ENCODE peak calls at places on chromosome 11, in four cellular contexts. One of them, this sample, is unnamed. For H3K4me1, the result is how much of the 10 kb centered on the place peaks cover.

GRCh38 chr11:119888119-119888518 is 159.1 kb upstream of the NECTIN1 start:
- DNase-seq in naive thymus-derived CD4-positive, alpha-beta T cell: no peak
- DNase-seq in esophagus muscularis mucosa: no peak
- DNase-seq in PC-3: no peak
- DNase-seq in this sample: no peak

GRCh38 chr11:116513894-116514293 is 258.9 kb downstream of the BUD13 start:
- DNase-seq in esophagus muscularis mucosa: no peak
- DNase-seq in PC-3: peak
- DNase-seq in naive thymus-derived CD4-positive, alpha-beta T cell: no peak
- DNase-seq in this sample: peak

GRCh38 chr11:130194241-130195023 is 34.9 kb downstream of the ST14 start:
- DNase-seq in naive thymus-derived CD4-positive, alpha-beta T cell: no peak
- DNase-seq in esophagus muscularis mucosa: no peak
- DNase-seq in PC-3: no peak
- DNase-seq in this sample: no peak

GRCh38 chr11:68497761-68498160 is 37.2 kb downstream of the PPP6R3 start:
- DNase-seq in naive thymus-derived CD4-positive, alpha-beta T cell: no peak
- DNase-seq in PC-3: no peak
- DNase-seq in esophagus muscularis mucosa: no peak
- DNase-seq in this sample: no peak

GRCh38 chr11:68430801-68431200 is 29.8 kb upstream of the PPP6R3 start:
- DNase-seq in esophagus muscularis mucosa: no peak
- DNase-seq in naive thymus-derived CD4-positive, alpha-beta T cell: no peak
- DNase-seq in PC-3: peak
- DNase-seq in this sample: peak

GRCh38 chr11:100682247-100682969 is 4.7 kb upstream of the ARHGAP42 start:
- DNase-seq in naive thymus-derived CD4-positive, alpha-beta T cell: no peak
- DNase-seq in esophagus muscularis mucosa: no peak
- DNase-seq in PC-3: peak
- DNase-seq in this sample: peak

GRCh38 chr11:112778091-112778889 is 182.9 kb upstream of the NCAM1 start:
- DNase-seq in esophagus muscularis mucosa: no peak
- DNase-seq in naive thymus-derived CD4-positive, alpha-beta T cell: no peak
- DNase-seq in PC-3: no peak
- DNase-seq in this sample: no peak

GRCh38 chr11:16572946-16573345 is 165.5 kb upstream of the C11orf58 start:
- DNase-seq in PC-3: no peak
- DNase-seq in esophagus muscularis mucosa: no peak
- DNase-seq in naive thymus-derived CD4-positive, alpha-beta T cell: no peak
- DNase-seq in this sample: no peak

GRCh38 chr11:107696140-107696539 is 15.7 kb downstream of the SLN start:
- DNase-seq in PC-3: peak
- DNase-seq in naive thymus-derived CD4-positive, alpha-beta T cell: no peak
- DNase-seq in esophagus muscularis mucosa: no peak
- DNase-seq in this sample: no peak

GRCh38 chr11:2779981-2780849 is 80.4 kb upstream of the KCNQ1OT1 start:
- DNase-seq in PC-3: no peak
- DNase-seq in naive thymus-derived CD4-positive, alpha-beta T cell: no peak
- DNase-seq in esophagus muscularis mucosa: peak
- DNase-seq in this sample: no peak

GRCh38 chr11:96001037-96001436 is 77.1 kb upstream of the MTMR2 start:
- DNase-seq in PC-3: no peak
- DNase-seq in naive thymus-derived CD4-positive, alpha-beta T cell: no peak
- DNase-seq in esophagus muscularis mucosa: peak
- DNase-seq in this sample: no peak

GRCh38 chr11:31790649-31791048 is 20.5 kb downstream of the PAX6 start:
- DNase-seq in esophagus muscularis mucosa: peak
- DNase-seq in PC-3: no peak
- DNase-seq in naive thymus-derived CD4-positive, alpha-beta T cell: no peak
- DNase-seq in this sample: no peak

GRCh38 chr11:40713083-40713482 is 746.4 kb downstream of the LRRC4C start:
- DNase-seq in naive thymus-derived CD4-positive, alpha-beta T cell: no peak
- DNase-seq in PC-3: no peak
- DNase-seq in esophagus muscularis mucosa: no peak
- DNase-seq in this sample: no peak

GRCh38 chr11:68962527-68963250 is 18.1 kb downstream of the MRGPRD start:
- DNase-seq in esophagus muscularis mucosa: no peak
- DNase-seq in naive thymus-derived CD4-positive, alpha-beta T cell: peak
- DNase-seq in PC-3: no peak
- DNase-seq in this sample: no peak

GRCh38 chr11:42066113-42066512 is 606.7 kb upstream of the LRRC4C start:
- DNase-seq in naive thymus-derived CD4-positive, alpha-beta T cell: no peak
- DNase-seq in PC-3: peak
- DNase-seq in esophagus muscularis mucosa: no peak
- DNase-seq in this sample: no peak

GRCh38 chr11:7457211-7457610 is 28.1 kb upstream of the OLFML1 start:
- DNase-seq in naive thymus-derived CD4-positive, alpha-beta T cell: no peak
- DNase-seq in esophagus muscularis mucosa: no peak
- DNase-seq in PC-3: peak
- DNase-seq in this sample: no peak

GRCh38 chr11:78664606-78665005 is 89.9 kb upstream of the NARS2 start:
- DNase-seq in naive thymus-derived CD4-positive, alpha-beta T cell: no peak
- DNase-seq in esophagus muscularis mucosa: no peak
- DNase-seq in PC-3: peak
- DNase-seq in this sample: no peak

GRCh38 chr11:68650801-68651200 is 33.5 kb upstream of the GAL start:
- DNase-seq in PC-3: no peak
- DNase-seq in esophagus muscularis mucosa: no peak
- DNase-seq in naive thymus-derived CD4-positive, alpha-beta T cell: no peak
- DNase-seq in this sample: no peak

GRCh38 chr11:72240461-72241289 is 3.3 kb downstream of the PHOX2A start:
- DNase-seq in esophagus muscularis mucosa: no peak
- DNase-seq in naive thymus-derived CD4-positive, alpha-beta T cell: peak
- DNase-seq in PC-3: no peak
- DNase-seq in this sample: peak

GRCh38 chr11:34052608-34053160 is 1.2 kb downstream of the CAPRIN1 start:
- DNase-seq in esophagus muscularis mucosa: no peak
- DNase-seq in PC-3: no peak
- DNase-seq in naive thymus-derived CD4-positive, alpha-beta T cell: no peak
- DNase-seq in this sample: peak

GRCh38 chr11:4921796-4922195 is 2.3 kb downstream of the OR51G1 start:
- DNase-seq in PC-3: no peak
- DNase-seq in esophagus muscularis mucosa: no peak
- DNase-seq in naive thymus-derived CD4-positive, alpha-beta T cell: no peak
- DNase-seq in this sample: no peak

GRCh38 chr11:80993561-80993960 is 1552.7 kb upstream of the TENM4 start:
- DNase-seq in naive thymus-derived CD4-positive, alpha-beta T cell: no peak
- DNase-seq in PC-3: no peak
- DNase-seq in esophagus muscularis mucosa: no peak
- DNase-seq in this sample: no peak

GRCh38 chr11:35288817-35289541 is 130.4 kb downstream of the SLC1A2 start:
- DNase-seq in esophagus muscularis mucosa: no peak
- DNase-seq in PC-3: peak
- DNase-seq in naive thymus-derived CD4-positive, alpha-beta T cell: no peak
- DNase-seq in this sample: no peak

GRCh38 chr11:102762414-102762813 is 18.0 kb downstream of the MMP10 start:
- DNase-seq in esophagus muscularis mucosa: no peak
- DNase-seq in PC-3: peak
- DNase-seq in naive thymus-derived CD4-positive, alpha-beta T cell: no peak
- DNase-seq in this sample: peak

GRCh38 chr11:115170133-115170815 is 333.9 kb downstream of the CADM1 start:
- DNase-seq in esophagus muscularis mucosa: no peak
- DNase-seq in PC-3: peak
- DNase-seq in naive thymus-derived CD4-positive, alpha-beta T cell: no peak
- DNase-seq in this sample: peak

GRCh38 chr11:73281796-73282660 is 9.9 kb downstream of the P2RY6 start:
- DNase-seq in esophagus muscularis mucosa: no peak
- DNase-seq in PC-3: no peak
- DNase-seq in naive thymus-derived CD4-positive, alpha-beta T cell: no peak
- DNase-seq in this sample: no peak

GRCh38 chr11:5550440-5551095 is 2.2 kb upstream of the OR52H1 start:
- DNase-seq in PC-3: peak
- DNase-seq in naive thymus-derived CD4-positive, alpha-beta T cell: no peak
- DNase-seq in esophagus muscularis mucosa: no peak
- DNase-seq in this sample: no peak

GRCh38 chr11:122772945-122773344 is 65.4 kb upstream of the CRTAM start:
- DNase-seq in PC-3: no peak
- DNase-seq in esophagus muscularis mucosa: no peak
- DNase-seq in naive thymus-derived CD4-positive, alpha-beta T cell: no peak
- DNase-seq in this sample: no peak

GRCh38 chr11:68397256-68397655 is 63.3 kb upstream of the PPP6R3 start:
- DNase-seq in esophagus muscularis mucosa: no peak
- DNase-seq in naive thymus-derived CD4-positive, alpha-beta T cell: no peak
- DNase-seq in PC-3: no peak
- DNase-seq in this sample: no peak

GRCh38 chr11:120432056-120433018 is 79.2 kb upstream of the GRIK4 start:
- DNase-seq in naive thymus-derived CD4-positive, alpha-beta T cell: no peak
- DNase-seq in esophagus muscularis mucosa: no peak
- DNase-seq in PC-3: peak
- DNase-seq in this sample: peak

GRCh38 chr11:112612283-112612849 is 348.9 kb upstream of the NCAM1 start:
- DNase-seq in esophagus muscularis mucosa: no peak
- DNase-seq in PC-3: no peak
- DNase-seq in naive thymus-derived CD4-positive, alpha-beta T cell: no peak
- DNase-seq in this sample: no peak

GRCh38 chr11:102564110-102564509 is 33.6 kb upstream of the MMP7 start:
- DNase-seq in esophagus muscularis mucosa: no peak
- DNase-seq in naive thymus-derived CD4-positive, alpha-beta T cell: no peak
- DNase-seq in PC-3: peak
- DNase-seq in this sample: peak

GRCh38 chr11:2562181-2562581 is 117.4 kb downstream of the KCNQ1 start:
- DNase-seq in naive thymus-derived CD4-positive, alpha-beta T cell: no peak
- DNase-seq in esophagus muscularis mucosa: no peak
- DNase-seq in PC-3: no peak
- DNase-seq in this sample: peak

GRCh38 chr11:12529793-12530192 is 144.4 kb upstream of the TEAD1 start:
- DNase-seq in esophagus muscularis mucosa: no peak
- DNase-seq in naive thymus-derived CD4-positive, alpha-beta T cell: no peak
- DNase-seq in PC-3: no peak
- DNase-seq in this sample: no peak

GRCh38 chr11:111376453-111376871 is 2.6 kb downstream of the POU2AF1 start:
- DNase-seq in esophagus muscularis mucosa: no peak
- DNase-seq in naive thymus-derived CD4-positive, alpha-beta T cell: no peak
- DNase-seq in PC-3: peak
- DNase-seq in this sample: no peak
- H3K27ac ChIP-seq in esophagus muscularis mucosa: no peak
- H3K27ac ChIP-seq in naive thymus-derived CD4-positive, alpha-beta T cell: no peak
- H3K27ac ChIP-seq in PC-3: no peak
- H3K27ac ChIP-seq in this sample: no peak

DNA sequence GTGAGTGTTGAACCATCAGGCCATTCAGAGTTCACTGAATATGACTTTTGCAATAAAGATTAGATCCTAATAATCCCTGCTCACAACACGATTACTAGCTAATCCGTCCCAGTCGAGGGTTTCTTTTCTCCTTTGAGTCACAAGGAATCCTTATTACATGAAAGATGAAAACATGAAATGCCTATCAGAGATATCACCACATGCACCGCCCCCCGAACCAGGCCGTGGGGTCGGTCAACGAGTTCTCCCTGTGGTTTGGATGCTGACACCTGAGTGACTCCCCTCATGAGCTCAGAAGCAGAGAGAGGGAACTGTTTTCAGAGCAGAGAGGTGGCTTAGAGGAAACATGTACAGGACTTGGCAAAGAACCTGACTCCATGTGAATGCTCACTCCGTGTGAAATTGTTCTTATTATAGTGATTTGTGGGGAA is 263.3 kb downstream of the ETS1 start:
- DNase-seq in naive thymus-derived CD4-positive, alpha-beta T cell: no peak
- DNase-seq in esophagus muscularis mucosa: peak
- DNase-seq in PC-3: no peak
- DNase-seq in this sample: peak
- H3K4me1 ChIP-seq in naive thymus-derived CD4-positive, alpha-beta T cell: half or more
- H3K4me1 ChIP-seq in esophagus muscularis mucosa: under half
- H3K4me1 ChIP-seq in PC-3: under half
- H3K4me1 ChIP-seq in this sample: under half

GRCh38 chr11:47506363-47506762 is 46.6 kb downstream of the CELF1 start:
- DNase-seq in PC-3: no peak
- DNase-seq in esophagus muscularis mucosa: no peak
- DNase-seq in naive thymus-derived CD4-positive, alpha-beta T cell: no peak
- DNase-seq in this sample: no peak
- H3K27ac ChIP-seq in PC-3: no peak
- H3K27ac ChIP-seq in esophagus muscularis mucosa: peak
- H3K27ac ChIP-seq in naive thymus-derived CD4-positive, alpha-beta T cell: no peak
- H3K27ac ChIP-seq in this sample: no peak

DNA sequence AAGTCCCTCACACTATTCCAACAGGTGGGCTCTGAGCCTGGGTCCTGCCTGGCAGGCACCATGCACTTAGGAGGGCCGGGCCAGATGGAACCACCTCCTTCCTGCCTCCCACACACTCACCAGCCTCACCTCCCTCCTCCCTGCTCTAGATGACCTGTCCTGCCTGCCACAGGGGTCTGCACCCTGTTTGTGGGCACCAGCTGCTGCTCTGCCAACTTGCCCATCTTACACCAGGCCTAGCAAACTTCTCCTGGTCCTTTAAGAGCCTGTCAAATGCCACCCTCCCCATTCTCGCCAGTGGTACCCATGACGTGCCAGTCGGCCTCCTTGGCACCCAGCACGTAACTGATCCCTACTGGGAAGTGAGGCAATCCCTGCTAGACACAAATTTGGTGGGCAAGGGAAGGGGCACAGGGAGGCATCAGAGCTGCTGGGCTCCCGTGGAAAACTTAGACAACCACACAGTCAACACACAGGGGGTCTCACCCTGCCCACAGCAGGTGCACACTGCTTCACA is 3.1 kb downstream of the MOB2 start:
- DNase-seq in PC-3: no peak
- DNase-seq in naive thymus-derived CD4-positive, alpha-beta T cell: no peak
- DNase-seq in esophagus muscularis mucosa: no peak
- DNase-seq in this sample: no peak
- H3K4me1 ChIP-seq in PC-3: under half
- H3K4me1 ChIP-seq in naive thymus-derived CD4-positive, alpha-beta T cell: under half
- H3K4me1 ChIP-seq in esophagus muscularis mucosa: half or more
- H3K4me1 ChIP-seq in this sample: under half

DNA sequence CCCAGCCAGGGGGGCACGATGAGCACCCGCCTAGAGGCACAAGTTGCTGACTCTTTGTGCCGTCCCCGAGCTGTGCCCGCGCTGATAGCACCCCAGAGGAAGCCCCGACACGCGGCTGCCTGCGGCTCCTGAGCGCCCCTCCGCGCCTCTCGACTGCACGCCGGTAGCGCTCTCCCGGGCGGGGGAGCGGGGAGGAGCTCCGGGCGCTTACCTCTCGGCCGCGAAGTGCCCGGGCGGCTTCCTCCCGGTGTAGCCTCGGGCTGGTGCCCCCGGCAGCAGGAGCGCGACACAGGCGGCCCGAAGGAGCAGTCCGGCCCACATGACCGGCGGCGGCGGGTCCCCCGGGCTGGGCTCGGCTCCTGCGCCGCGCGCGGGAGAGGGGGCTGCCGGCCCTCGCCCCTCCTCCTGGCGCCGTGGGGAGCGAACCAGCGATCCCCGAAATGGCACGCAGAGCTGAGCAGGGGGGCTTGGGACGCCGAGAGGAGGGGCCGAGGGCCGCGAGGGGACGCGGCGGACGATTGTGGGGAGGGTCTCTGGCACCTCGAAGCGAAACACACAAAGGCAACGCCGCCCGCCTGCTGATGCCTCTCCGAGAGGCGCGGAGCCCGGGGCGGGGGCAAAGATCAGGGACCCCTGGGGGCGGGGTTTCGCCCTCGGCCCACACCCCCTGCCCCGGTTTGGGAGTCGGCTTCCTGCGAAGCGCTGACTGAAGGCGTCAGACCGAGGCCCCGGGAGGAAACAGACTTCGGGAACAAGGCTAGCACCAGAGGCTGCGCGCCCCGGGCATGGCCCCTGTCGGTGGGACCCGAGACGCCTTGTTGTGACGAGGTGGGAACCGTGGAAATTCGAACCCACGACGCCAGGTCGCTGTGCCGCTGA is at the start of gene VWCE:
- DNase-seq in esophagus muscularis mucosa: no peak
- DNase-seq in PC-3: peak
- DNase-seq in naive thymus-derived CD4-positive, alpha-beta T cell: peak
- DNase-seq in this sample: peak
- H3K27ac ChIP-seq in esophagus muscularis mucosa: peak
- H3K27ac ChIP-seq in PC-3: no peak
- H3K27ac ChIP-seq in naive thymus-derived CD4-positive, alpha-beta T cell: no peak
- H3K27ac ChIP-seq in this sample: no peak

GRCh38 chr11:64094463-64095223 is 58.9 kb downstream of the FLRT1 start:
- DNase-seq in PC-3: peak
- DNase-seq in naive thymus-derived CD4-positive, alpha-beta T cell: no peak
- DNase-seq in esophagus muscularis mucosa: no peak
- DNase-seq in this sample: no peak
- H3K4me1 ChIP-seq in PC-3: under half
- H3K4me1 ChIP-seq in naive thymus-derived CD4-positive, alpha-beta T cell: under half
- H3K4me1 ChIP-seq in esophagus muscularis mucosa: under half
- H3K4me1 ChIP-seq in this sample: under half

This sample was measured in small intestine.